ENCODE peak calls at places on chromosomes 13 and 19, in six cellular contexts. C is H9, Y is neuronal stem cell, L is IMR-90, B is mesenchymal stem cell, V is H1. K is an unnamed sample.

GRCh38 chr19:41324921-41325639 is 15.1 kb downstream of the CCDC97 start:
- DNase-seq in C (peak; percentile 94), Y (no peak), L (peak; percentile 90), B (peak; percentile 94), V (peak; percentile 65), K (no peak)

GRCh38 chr19:41901707-41902360 is 18.9 kb downstream of the ARHGEF1 start:
- DNase-seq in C (no peak), Y (no peak), L (no peak), B (no peak), V (no peak), K (no peak)

GRCh38 chr19:17220207-17220758 is 5.1 kb downstream of the USE1 start:
- DNase-seq in C (no peak), Y (no peak), L (peak; percentile 71), B (peak; percentile 79), V (no peak), K (peak; percentile 66)

GRCh38 chr13:79522583-79522982 is 41.6 kb downstream of the NDFIP2 start:
- DNase-seq in C (no peak), Y (no peak), L (peak; percentile 64), B (no peak), V (no peak), K (no peak)

GRCh38 chr19:50398675-50399367 is 14.7 kb downstream of the POLD1 start:
- DNase-seq in C (no peak), Y (no peak), L (no peak), B (no peak), V (no peak), K (no peak)

GRCh38 chr13:25046985-25047660 is 48.8 kb upstream of the PABPC3 start:
- DNase-seq in C (peak; percentile 78), Y (peak; percentile 62), L (peak; percentile 18), B (peak; percentile 33), V (no peak), K (no peak)

GRCh38 chr19:46634045-46634655 is 1.9 kb downstream of the GNG8 start:
- DNase-seq in C (peak; percentile 97), Y (peak; percentile 89), L (peak; percentile 64), B (peak; percentile 87), V (peak; percentile 87), K (peak; percentile 91)

GRCh38 chr19:18397242-18398202 is at the start of gene LRRC25:
- DNase-seq in C (peak; percentile 79), Y (peak; percentile 57), L (no peak), B (no peak), V (no peak), K (peak; percentile 22)

GRCh38 chr19:34834513-34834912 is 61.5 kb upstream of the ZNF599 start:
- DNase-seq in C (no peak), Y (no peak), L (no peak), B (no peak), V (no peak), K (no peak)

GRCh38 chr19:51181913-51182419 is 39.9 kb downstream of the SIGLEC7 start:
- DNase-seq in C (peak; percentile 92), Y (no peak), L (no peak), B (no peak), V (peak; percentile 54), K (no peak)

GRCh38 chr19:15672580-15673175 is at the start of gene CYP4F12:
- DNase-seq in C (no peak), Y (no peak), L (no peak), B (no peak), V (no peak), K (no peak)

GRCh38 chr13:23670793-23671192 is 100.6 kb downstream of the TNFRSF19 start:
- DNase-seq in C (no peak), Y (no peak), L (peak; percentile 61), B (no peak), V (no peak), K (no peak)

GRCh38 chr13:25798998-25799397 is 252.8 kb downstream of the SHISA2 start:
- DNase-seq in C (no peak), Y (no peak), L (no peak), B (no peak), V (no peak), K (no peak)

GRCh38 chr13:99671746-99672145 is 170.5 kb downstream of the TM9SF2 start:
- DNase-seq in C (no peak), Y (no peak), L (no peak), B (no peak), V (no peak), K (no peak)

GRCh38 chr19:17235618-17236413 is 9.8 kb downstream of the OCEL1 start:
- DNase-seq in C (peak; percentile 84), Y (peak; percentile 74), L (peak; percentile 76), B (peak; percentile 79), V (no peak), K (peak; percentile 63)

GRCh38 chr19:33005440-33005839 is 33.4 kb downstream of the FAAP24 start:
- DNase-seq in C (no peak), Y (no peak), L (no peak), B (no peak), V (no peak), K (peak; percentile 30)

GRCh38 chr19:7783991-7784421 is 21.0 kb downstream of the CLEC4M start:
- DNase-seq in C (peak; percentile 42), Y (no peak), L (peak; percentile 72), B (peak; percentile 68), V (no peak), K (peak; percentile 100)

GRCh38 chr13:37014609-37015008 is 14.0 kb downstream of the EXOSC8 start:
- DNase-seq in C (no peak), Y (no peak), L (peak; percentile 72), B (peak; percentile 50), V (no peak), K (no peak)

GRCh38 chr13:73975767-73976166 is 158.4 kb downstream of the KLF12 start:
- DNase-seq in C (no peak), Y (no peak), L (no peak), B (no peak), V (no peak), K (no peak)

GRCh38 chr13:101915755-101916107 is 463.3 kb downstream of the ITGBL1 start:
- DNase-seq in C (no peak), Y (no peak), L (no peak), B (no peak), V (no peak), K (no peak)

GRCh38 chr13:20822406-20822805 is 48.6 kb upstream of the EEF1AKMT1 start:
- DNase-seq in C (no peak), Y (no peak), L (no peak), B (no peak), V (no peak), K (no peak)

GRCh38 chr19:7109678-7110289 is 40.3 kb downstream of the ZNF557 start:
- DNase-seq in C (peak; percentile 56), Y (peak; percentile 36), L (no peak), B (no peak), V (peak; percentile 59), K (no peak)

GRCh38 chr13:40987606-40988280 is 31.4 kb downstream of the ELF1 start:
- DNase-seq in C (no peak), Y (no peak), L (peak; percentile 61), B (no peak), V (no peak), K (no peak)

GRCh38 chr13:60329221-60329983 is 67.6 kb upstream of the TDRD3 start:
- DNase-seq in C (peak; percentile 67), Y (peak; percentile 38), L (peak; percentile 16), B (peak; percentile 44), V (peak; percentile 27), K (peak; percentile 7)

GRCh38 chr13:114177245-114178010 is 1.6 kb upstream of the CFAP97D2 start:
- DNase-seq in C (no peak), Y (no peak), L (no peak), B (no peak), V (no peak), K (no peak)

GRCh38 chr13:68897331-68897730 is 1210.3 kb upstream of the ATXN8OS start:
- DNase-seq in C (no peak), Y (no peak), L (no peak), B (no peak), V (no peak), K (no peak)

DNA sequence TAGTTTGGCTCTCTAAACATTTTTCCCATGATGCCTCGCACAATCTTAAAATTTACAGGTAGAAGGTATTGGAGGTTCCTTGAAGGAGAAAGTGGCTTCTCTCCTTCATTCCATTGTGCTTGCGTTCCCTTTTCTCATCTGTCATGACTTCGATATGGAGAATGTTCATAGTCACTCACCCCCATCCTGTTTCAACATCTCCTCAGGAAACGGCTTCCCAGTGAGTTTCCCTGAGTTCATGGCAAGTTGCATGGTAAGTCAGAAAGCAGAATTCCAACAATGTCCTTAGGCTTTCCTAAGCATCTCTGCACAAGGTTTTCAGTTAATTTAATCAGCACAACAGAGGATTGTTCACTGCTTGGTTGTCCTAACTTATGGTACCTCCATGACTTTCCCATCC is 581.8 kb upstream of the SLITRK5 start:
- DNase-seq in C (no peak), Y (no peak), L (peak; percentile 95), B (peak; percentile 87), V (no peak), K (no peak)
- H2AFZ ChIP-seq in C (no peak overlapping the region), Y (peak overlapping the region; percentile 54), L (peak overlapping the region; percentile 83), B (no peak overlapping the region), V (peak overlapping the region; percentile 91), K (no peak overlapping the region)

DNA sequence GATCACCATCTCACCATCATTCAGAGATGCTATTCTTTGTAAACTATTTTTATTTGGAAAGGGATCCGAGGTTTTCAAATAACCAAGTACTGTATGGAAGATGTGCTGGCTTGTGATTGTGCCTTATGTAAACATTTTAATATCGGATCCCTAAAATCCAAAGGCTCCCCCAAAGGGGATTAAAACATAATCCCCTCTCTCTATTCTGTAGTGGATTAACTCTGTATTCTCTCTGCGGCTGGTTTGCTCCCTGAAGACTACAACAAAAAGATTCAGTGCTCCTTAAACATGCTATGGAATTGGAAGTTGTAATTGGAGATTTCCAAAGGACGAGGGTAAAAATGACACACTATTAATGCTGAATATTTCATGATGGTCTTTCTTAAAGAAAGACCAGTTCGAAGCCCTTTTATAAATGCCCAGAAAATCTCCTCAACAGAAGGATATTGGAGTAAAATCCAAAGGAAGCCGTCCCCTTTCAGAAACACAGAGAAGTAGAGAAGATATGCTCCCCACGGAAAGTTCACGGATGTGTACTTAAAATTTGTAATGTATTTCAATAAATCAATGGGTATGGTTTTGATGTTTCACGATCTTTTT is 6.6 kb downstream of the MAB21L1 start:
- DNase-seq in C (no peak), Y (no peak), L (no peak), B (no peak), V (no peak), K (no peak)
- H3K4me2 ChIP-seq in C (no peak overlapping the region), Y (no peak overlapping the region), L (no peak overlapping the region), B (no peak overlapping the region), V (no peak overlapping the region), K (no peak overlapping the region)

DNA sequence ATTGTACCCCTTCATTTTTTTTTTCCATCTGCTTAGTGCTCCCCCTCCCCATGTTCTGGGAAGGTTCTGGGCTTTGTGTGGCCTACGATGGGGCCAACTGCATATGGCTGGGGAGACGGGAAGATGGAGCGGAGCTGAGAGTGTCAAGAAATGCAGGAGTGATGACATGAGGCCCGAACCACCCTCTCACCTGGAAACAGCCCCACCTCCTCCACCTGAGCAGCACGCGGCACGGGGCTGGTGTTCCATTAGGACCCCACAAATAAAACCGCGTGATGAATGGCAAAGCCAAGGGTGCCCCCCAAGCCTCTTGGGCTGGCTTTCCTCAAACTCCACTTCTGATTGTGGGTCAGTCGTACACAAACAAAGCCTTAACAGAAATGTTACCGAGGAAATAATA is 42.0 kb downstream of the TSHZ3 start:
- DNase-seq in C (no peak), Y (no peak), L (no peak), B (no peak), V (no peak), K (no peak)
- H4K91ac ChIP-seq in C (no peak overlapping the region), Y (no peak overlapping the region), L (no peak overlapping the region), B (no peak overlapping the region), V (no peak overlapping the region), K (no peak overlapping the region)

DNA sequence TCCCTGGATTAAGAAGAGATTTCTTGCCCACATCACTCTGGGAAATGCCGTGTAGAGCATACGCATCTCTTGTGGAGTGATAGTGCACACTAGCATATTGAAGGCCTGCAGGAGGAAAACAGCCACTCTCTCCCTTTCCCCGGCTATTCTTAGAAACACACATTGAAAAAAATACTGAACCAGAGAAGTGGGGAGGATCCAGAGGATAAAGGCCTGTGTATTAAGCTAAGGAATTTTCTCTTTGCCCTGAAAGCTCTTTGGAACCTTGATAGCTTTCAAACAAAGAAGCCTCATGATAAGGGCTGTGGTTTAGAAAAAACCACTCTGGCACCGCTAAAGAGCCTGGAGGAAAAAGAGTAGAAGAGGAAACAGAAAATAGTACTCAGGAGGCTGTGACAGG is 386.1 kb upstream of the NBEA start:
- DNase-seq in C (no peak), Y (no peak), L (no peak), B (no peak), V (no peak), K (no peak)
- H2AFZ ChIP-seq in C (no peak overlapping the region), Y (no peak overlapping the region), L (no peak overlapping the region), B (no peak overlapping the region), V (no peak overlapping the region), K (no peak overlapping the region)